ENCODE peak calls at places on chromosomes 16 and 17, in six cellular contexts. Q is Peyer's patch; M is activated naive CD4-positive, alpha-beta T cell treated with anti-CD3 and anti-CD28 coated beads for 36 hours; A is neural crest cell; P is tibial nerve; E is left colon. K is an unnamed sample.

GRCh38 chr16:4510131-4510530 is 28.4 kb downstream of the CDIP1 start:
- DNase-seq in M (no peak), P (no peak), Q (no peak), E (no peak), A (no peak), K (no peak)

GRCh38 chr17:59754547-59754946 is 47.1 kb downstream of the VMP1 start:
- DNase-seq in Q (no peak), A (no peak), P (no peak), E (no peak), M (peak; percentile 50), K (no peak)

GRCh38 chr17:75059369-75060345 is 12.6 kb downstream of the KCTD2 start:
- DNase-seq in P (peak; percentile 48), M (no peak), E (peak; percentile 22), A (no peak), Q (no peak), K (no peak)

GRCh38 chr16:68779891-68780290 is 42.8 kb downstream of the CDH1 start:
- DNase-seq in Q (no peak), E (no peak), M (no peak), A (no peak), P (no peak), K (no peak)

GRCh38 chr16:22816475-22816874 is 2.5 kb downstream of the HS3ST2 start:
- DNase-seq in P (no peak), Q (no peak), A (no peak), M (no peak), E (no peak), K (no peak)

GRCh38 chr17:65941500-65941899 is 250.4 kb downstream of the CEP112 start:
- DNase-seq in M (no peak), A (no peak), P (no peak), Q (no peak), E (no peak), K (no peak)

GRCh38 chr17:82752371-82753200 is 721 bp downstream of the TBCD start:
- DNase-seq in A (no peak), P (no peak), E (peak; percentile 63), M (no peak), Q (no peak), K (no peak)

GRCh38 chr16:56294599-56294998 is 103.3 kb downstream of the GNAO1 start:
- DNase-seq in A (no peak), Q (no peak), P (no peak), E (no peak), M (no peak), K (no peak)

GRCh38 chr16:2022723-2023097 is 3.1 kb downstream of the NPW start:
- DNase-seq in E (no peak), A (no peak), Q (no peak), M (no peak), P (no peak), K (no peak)

GRCh38 chr17:4498461-4499397 is at the start of gene SPNS2:
- DNase-seq in M (peak; percentile 43), A (peak; percentile 44), Q (peak; percentile 82), E (peak; percentile 80), P (no peak), K (peak; percentile 64)

GRCh38 chr16:84700518-84701277 is 898 bp downstream of the USP10 start:
- DNase-seq in Q (peak; percentile 64), M (peak; percentile 64), P (peak; percentile 21), E (peak; percentile 42), A (no peak), K (peak; percentile 14)